ENCODE peak calls at places on chromosomes 2 and 18, in eight cellular contexts. One of them, this sample, is unnamed.

GRCh38 chr2:223056656-223057418 is 4.8 kb downstream of the KCNE4 start:
- ATAC-seq in left lung: no peak
- ATAC-seq in Right ventricle myocardium superior: peak
- ATAC-seq in DND-41: no peak
- ATAC-seq in WTC11: no peak
- ATAC-seq in activated CD8-positive, alpha-beta T cell treated with anti-CD3 and anti-CD28 coated beads for 36 hours: no peak
- ATAC-seq in sciatic nerve: peak
- ATAC-seq in left lobe of liver: no peak
- ATAC-seq in this sample: no peak

GRCh38 chr2:47899915-47900314 is 6.4 kb downstream of the FBXO11 start:
- ATAC-seq in left lung: peak
- ATAC-seq in Right ventricle myocardium superior: no peak
- ATAC-seq in DND-41: no peak
- ATAC-seq in WTC11: no peak
- ATAC-seq in activated CD8-positive, alpha-beta T cell treated with anti-CD3 and anti-CD28 coated beads for 36 hours: no peak
- ATAC-seq in sciatic nerve: no peak
- ATAC-seq in left lobe of liver: no peak
- ATAC-seq in this sample: peak

GRCh38 chr2:39902103-39902502 is 123.0 kb upstream of the THUMPD2 start:
- ATAC-seq in left lung: no peak
- ATAC-seq in Right ventricle myocardium superior: no peak
- ATAC-seq in DND-41: no peak
- ATAC-seq in WTC11: no peak
- ATAC-seq in activated CD8-positive, alpha-beta T cell treated with anti-CD3 and anti-CD28 coated beads for 36 hours: peak
- ATAC-seq in sciatic nerve: no peak
- ATAC-seq in left lobe of liver: no peak
- ATAC-seq in this sample: peak

GRCh38 chr2:226796840-226797288 is 2.8 kb downstream of the IRS1 start:
- ATAC-seq in left lung: no peak
- ATAC-seq in Right ventricle myocardium superior: peak
- ATAC-seq in DND-41: no peak
- ATAC-seq in WTC11: no peak
- ATAC-seq in activated CD8-positive, alpha-beta T cell treated with anti-CD3 and anti-CD28 coated beads for 36 hours: no peak
- ATAC-seq in sciatic nerve: no peak
- ATAC-seq in left lobe of liver: peak
- ATAC-seq in this sample: no peak

GRCh38 chr18:48943736-48944527 is 6.8 kb downstream of the SMAD7 start:
- ATAC-seq in left lung: peak
- ATAC-seq in Right ventricle myocardium superior: no peak
- ATAC-seq in DND-41: no peak
- ATAC-seq in WTC11: no peak
- ATAC-seq in activated CD8-positive, alpha-beta T cell treated with anti-CD3 and anti-CD28 coated beads for 36 hours: no peak
- ATAC-seq in sciatic nerve: no peak
- ATAC-seq in left lobe of liver: no peak
- ATAC-seq in this sample: no peak

GRCh38 chr2:126776255-126776654 is 120.3 kb downstream of the GYPC start:
- ATAC-seq in left lung: peak
- ATAC-seq in Right ventricle myocardium superior: peak
- ATAC-seq in DND-41: no peak
- ATAC-seq in WTC11: peak
- ATAC-seq in activated CD8-positive, alpha-beta T cell treated with anti-CD3 and anti-CD28 coated beads for 36 hours: no peak
- ATAC-seq in sciatic nerve: peak
- ATAC-seq in left lobe of liver: no peak
- ATAC-seq in this sample: peak

GRCh38 chr2:114631146-114631545 is 188.7 kb downstream of the DPP10 start:
- ATAC-seq in left lung: no peak
- ATAC-seq in Right ventricle myocardium superior: no peak
- ATAC-seq in DND-41: no peak
- ATAC-seq in WTC11: peak
- ATAC-seq in activated CD8-positive, alpha-beta T cell treated with anti-CD3 and anti-CD28 coated beads for 36 hours: no peak
- ATAC-seq in sciatic nerve: no peak
- ATAC-seq in left lobe of liver: no peak
- ATAC-seq in this sample: no peak

GRCh38 chr2:36438454-36438977 is 82.9 kb downstream of the CRIM1 start:
- ATAC-seq in left lung: peak
- ATAC-seq in Right ventricle myocardium superior: no peak
- ATAC-seq in DND-41: no peak
- ATAC-seq in WTC11: no peak
- ATAC-seq in activated CD8-positive, alpha-beta T cell treated with anti-CD3 and anti-CD28 coated beads for 36 hours: no peak
- ATAC-seq in sciatic nerve: peak
- ATAC-seq in left lobe of liver: no peak
- ATAC-seq in this sample: no peak

GRCh38 chr2:237097911-237098702 is 12.4 kb downstream of the COPS8 start:
- ATAC-seq in left lung: peak
- ATAC-seq in Right ventricle myocardium superior: no peak
- ATAC-seq in DND-41: no peak
- ATAC-seq in WTC11: no peak
- ATAC-seq in activated CD8-positive, alpha-beta T cell treated with anti-CD3 and anti-CD28 coated beads for 36 hours: peak
- ATAC-seq in sciatic nerve: no peak
- ATAC-seq in left lobe of liver: no peak
- ATAC-seq in this sample: peak